ENCODE peak calls at places on chromosomes 6 and 20, in five cellular contexts. Q is coronary artery; X is NCI-H1417; L is effector CD8-positive, alpha-beta T cell; M is erythroblast. Z is an unnamed sample.

GRCh38 chr6:78487401-78487800 is 379.9 kb upstream of the IRAK1BP1 start:
- DNase-seq in M (no peak), L (no peak), X (no peak), Q (no peak), Z (no peak)

GRCh38 chr6:73207221-73207837 is 18.0 kb downstream of the KHDC1L start:
- DNase-seq in X (no peak), L (no peak), Q (no peak), M (no peak), Z (no peak)

GRCh38 chr6:119333707-119334295 is 15.8 kb downstream of the MAN1A1 start:
- DNase-seq in X (peak), M (peak), Q (no peak), L (no peak), Z (peak)

GRCh38 chr6:34056301-34056700 is 89.6 kb downstream of the GRM4 start:
- DNase-seq in Q (no peak), L (no peak), M (no peak), X (peak), Z (no peak)

GRCh38 chr6:165937564-165938358 is 229.9 kb downstream of the TBXT start:
- DNase-seq in X (no peak), Q (peak), L (no peak), M (no peak), Z (no peak)

GRCh38 chr6:85015396-85015990 is 251.1 kb upstream of the TBX18 start:
- DNase-seq in X (no peak), Q (no peak), M (peak), L (no peak), Z (no peak)

GRCh38 chr6:43284986-43285385 is 13.1 kb upstream of the SLC22A7 start:
- DNase-seq in M (no peak), X (no peak), L (no peak), Q (no peak), Z (no peak)

GRCh38 chr20:4814696-4815252 is 93.1 kb downstream of the PRND start:
- DNase-seq in M (no peak), Q (no peak), L (peak), X (no peak), Z (no peak)

GRCh38 chr20:17848249-17848648 is 120.3 kb downstream of the SNX5 start:
- DNase-seq in Q (no peak), M (no peak), X (no peak), L (no peak), Z (no peak)

GRCh38 chr20:63520939-63521601 is 505 bp downstream of the PPDPF start:
- DNase-seq in L (peak), M (peak), X (peak), Q (no peak), Z (peak)

GRCh38 chr6:161108886-161109285 is 117.3 kb downstream of the MAP3K4 start:
- DNase-seq in Q (no peak), M (no peak), X (no peak), L (no peak), Z (no peak)

GRCh38 chr6:72941751-72942150 is 283.5 kb downstream of the KHDC1L start:
- DNase-seq in M (no peak), Q (no peak), L (no peak), X (no peak), Z (no peak)

GRCh38 chr6:3522561-3523287 is 65.9 kb upstream of the SLC22A23 start:
- DNase-seq in L (no peak), M (no peak), X (no peak), Q (no peak), Z (no peak)

GRCh38 chr6:34274129-34274528 is 25.3 kb upstream of the SMIM29 start:
- DNase-seq in Q (no peak), M (no peak), X (no peak), L (no peak), Z (no peak)

GRCh38 chr6:11586117-11586516 is 48.6 kb downstream of the TMEM170B start:
- DNase-seq in Q (no peak), L (no peak), M (no peak), X (no peak), Z (no peak)

GRCh38 chr20:33183292-33183691 is 15.3 kb downstream of the BPIFA2 start:
- DNase-seq in Q (no peak), L (no peak), M (no peak), X (no peak), Z (no peak)

GRCh38 chr6:26158581-26159416 is 71.6 kb downstream of the HFE start:
- DNase-seq in L (peak), Q (peak), M (peak), X (peak), Z (no peak)

GRCh38 chr6:36040958-36041357 is 13.3 kb downstream of the MAPK14 start:
- DNase-seq in L (no peak), X (no peak), Q (no peak), M (no peak), Z (no peak)

GRCh38 chr20:53750827-53751393 is 157.3 kb upstream of the ZNF217 start:
- DNase-seq in L (no peak), Q (no peak), M (peak), X (peak), Z (no peak)

GRCh38 chr20:58014628-58015315 is 213.7 kb downstream of the ANKRD60 start:
- DNase-seq in M (no peak), L (no peak), Q (no peak), X (no peak), Z (no peak)

GRCh38 chr20:57266251-57267157 is at the start of gene BMP7:
- DNase-seq in M (no peak), Q (no peak), X (peak), L (no peak), Z (peak)

GRCh38 chr6:128519931-128520435 is 416 bp downstream of the PTPRK start:
- DNase-seq in M (peak), Q (peak), X (peak), L (peak), Z (peak)

Z was measured in COR-L47.